ENCODE peak calls at places on chromosome 16, in four cellular contexts. One of them, this sample, is unnamed.

GRCh38 chr16:81651758-81652718 is 127.1 kb upstream of the PLCG2 start:
- DNase-seq in kidney: no peak
- DNase-seq in upper lobe of left lung: no peak
- DNase-seq in left ventricle myocardium inferior: no peak
- DNase-seq in this sample: no peak

GRCh38 chr16:54050281-54051210 is 236.0 kb downstream of the IRX3 start:
- DNase-seq in kidney: no peak
- DNase-seq in left ventricle myocardium inferior: no peak
- DNase-seq in upper lobe of left lung: no peak
- DNase-seq in this sample: peak; percentile 39

GRCh38 chr16:87581867-87582220 is 20.5 kb upstream of the JPH3 start:
- DNase-seq in upper lobe of left lung: peak; percentile 35
- DNase-seq in left ventricle myocardium inferior: peak; percentile 68
- DNase-seq in kidney: peak; percentile 92
- DNase-seq in this sample: peak; percentile 91

GRCh38 chr16:81273223-81273940 is 34.9 kb downstream of the BCO1 start:
- DNase-seq in kidney: peak; percentile 35
- DNase-seq in left ventricle myocardium inferior: no peak
- DNase-seq in upper lobe of left lung: no peak
- DNase-seq in this sample: no peak

GRCh38 chr16:86563489-86564345 is 2.9 kb upstream of the FOXC2 start:
- DNase-seq in upper lobe of left lung: peak; percentile 92
- DNase-seq in left ventricle myocardium inferior: peak; percentile 86
- DNase-seq in kidney: peak; percentile 93
- DNase-seq in this sample: no peak

GRCh38 chr16:47644166-47644565 is 183.0 kb downstream of the PHKB start:
- DNase-seq in left ventricle myocardium inferior: no peak
- DNase-seq in kidney: no peak
- DNase-seq in upper lobe of left lung: no peak
- DNase-seq in this sample: peak; percentile 43

GRCh38 chr16:86050591-86051375 is 151.8 kb downstream of the IRF8 start:
- DNase-seq in left ventricle myocardium inferior: no peak
- DNase-seq in kidney: peak; percentile 35
- DNase-seq in upper lobe of left lung: no peak
- DNase-seq in this sample: no peak

GRCh38 chr16:49604602-49605001 is 231.0 kb downstream of the C16orf78 start:
- DNase-seq in left ventricle myocardium inferior: no peak
- DNase-seq in upper lobe of left lung: no peak
- DNase-seq in kidney: no peak
- DNase-seq in this sample: no peak

GRCh38 chr16:35302859-35303258 is 1843.4 kb downstream of the TP53TG3F start:
- DNase-seq in left ventricle myocardium inferior: no peak
- DNase-seq in upper lobe of left lung: no peak
- DNase-seq in kidney: no peak
- DNase-seq in this sample: no peak

GRCh38 chr16:86668136-86668535 is 89.8 kb downstream of the FOXL1 start:
- DNase-seq in left ventricle myocardium inferior: no peak
- DNase-seq in kidney: no peak
- DNase-seq in upper lobe of left lung: no peak
- DNase-seq in this sample: no peak

GRCh38 chr16:13999071-13999894 is 71.8 kb upstream of the MRTFB start:
- DNase-seq in left ventricle myocardium inferior: no peak
- DNase-seq in kidney: no peak
- DNase-seq in upper lobe of left lung: no peak
- DNase-seq in this sample: no peak

GRCh38 chr16:71557299-71557698 is 19.6 kb downstream of the TAT start:
- DNase-seq in left ventricle myocardium inferior: no peak
- DNase-seq in upper lobe of left lung: no peak
- DNase-seq in kidney: no peak
- DNase-seq in this sample: no peak

GRCh38 chr16:66458853-66459252 is 31.8 kb downstream of the BEAN1 start:
- DNase-seq in kidney: no peak
- DNase-seq in upper lobe of left lung: no peak
- DNase-seq in left ventricle myocardium inferior: no peak
- DNase-seq in this sample: no peak

GRCh38 chr16:82094942-82095540 is 60.0 kb downstream of the HSD17B2 start:
- DNase-seq in kidney: no peak
- DNase-seq in left ventricle myocardium inferior: no peak
- DNase-seq in upper lobe of left lung: no peak
- DNase-seq in this sample: no peak

GRCh38 chr16:46746821-46747776 is 1.0 kb downstream of the MYLK3 start:
- DNase-seq in kidney: no peak
- DNase-seq in left ventricle myocardium inferior: peak; percentile 61
- DNase-seq in upper lobe of left lung: no peak
- DNase-seq in this sample: no peak

GRCh38 chr16:19386555-19386954 is 31.1 kb upstream of the TMC5 start:
- DNase-seq in kidney: no peak
- DNase-seq in upper lobe of left lung: no peak
- DNase-seq in left ventricle myocardium inferior: no peak
- DNase-seq in this sample: no peak

GRCh38 chr16:51919736-51920135 is 627.2 kb downstream of the TOX3 start:
- DNase-seq in kidney: no peak
- DNase-seq in upper lobe of left lung: no peak
- DNase-seq in left ventricle myocardium inferior: no peak
- DNase-seq in this sample: no peak

GRCh38 chr16:10616744-10617640 is 36.6 kb upstream of the EMP2 start:
- DNase-seq in upper lobe of left lung: peak; percentile 88
- DNase-seq in left ventricle myocardium inferior: peak; percentile 74
- DNase-seq in kidney: peak; percentile 79
- DNase-seq in this sample: no peak

GRCh38 chr16:84080813-84081212 is 35.9 kb downstream of the MBTPS1 start:
- DNase-seq in upper lobe of left lung: no peak
- DNase-seq in left ventricle myocardium inferior: no peak
- DNase-seq in kidney: no peak
- DNase-seq in this sample: no peak

GRCh38 chr16:54847207-54847606 is 83.5 kb upstream of the IRX5 start:
- DNase-seq in kidney: no peak
- DNase-seq in left ventricle myocardium inferior: no peak
- DNase-seq in upper lobe of left lung: no peak
- DNase-seq in this sample: no peak

GRCh38 chr16:87698241-87698640 is 67.5 kb downstream of the KLHDC4 start:
- DNase-seq in kidney: no peak
- DNase-seq in upper lobe of left lung: no peak
- DNase-seq in left ventricle myocardium inferior: no peak
- DNase-seq in this sample: no peak

GRCh38 chr16:50467943-50468748 is 80.0 kb upstream of the NKD1 start:
- DNase-seq in upper lobe of left lung: peak; percentile 20
- DNase-seq in left ventricle myocardium inferior: no peak
- DNase-seq in kidney: no peak
- DNase-seq in this sample: no peak

GRCh38 chr16:50305441-50306061 is 39.2 kb downstream of the ADCY7 start:
- DNase-seq in upper lobe of left lung: peak; percentile 18
- DNase-seq in kidney: peak; percentile 53
- DNase-seq in left ventricle myocardium inferior: no peak
- DNase-seq in this sample: no peak

GRCh38 chr16:78353610-78354009 is 254.2 kb downstream of the WWOX start:
- DNase-seq in kidney: no peak
- DNase-seq in left ventricle myocardium inferior: no peak
- DNase-seq in upper lobe of left lung: no peak
- DNase-seq in this sample: no peak

GRCh38 chr16:4538067-4538385 is 547 bp downstream of the CDIP1 start:
- DNase-seq in kidney: no peak
- DNase-seq in upper lobe of left lung: no peak
- DNase-seq in left ventricle myocardium inferior: no peak
- DNase-seq in this sample: no peak

GRCh38 chr16:64964126-64964540 is 157.7 kb downstream of the CDH11 start:
- DNase-seq in left ventricle myocardium inferior: no peak
- DNase-seq in kidney: no peak
- DNase-seq in upper lobe of left lung: no peak
- DNase-seq in this sample: no peak

GRCh38 chr16:82544378-82544777 is 82.4 kb upstream of the CDH13 start:
- DNase-seq in kidney: no peak
- DNase-seq in upper lobe of left lung: no peak
- DNase-seq in left ventricle myocardium inferior: no peak
- DNase-seq in this sample: no peak

GRCh38 chr16:53509906-53510703 is 7.1 kb upstream of the AKTIP start:
- DNase-seq in left ventricle myocardium inferior: peak; percentile 68
- DNase-seq in kidney: peak; percentile 86
- DNase-seq in upper lobe of left lung: peak; percentile 83
- DNase-seq in this sample: no peak

GRCh38 chr16:84286568-84287220 is 8.0 kb upstream of the WFDC1 start:
- DNase-seq in upper lobe of left lung: peak; percentile 75
- DNase-seq in kidney: peak; percentile 96
- DNase-seq in left ventricle myocardium inferior: peak; percentile 83
- DNase-seq in this sample: no peak

GRCh38 chr16:11440657-11441012 is 95.4 kb downstream of the RMI2 start:
- DNase-seq in kidney: no peak
- DNase-seq in left ventricle myocardium inferior: no peak
- DNase-seq in upper lobe of left lung: no peak
- DNase-seq in this sample: no peak

GRCh38 chr16:14056970-14057369 is 14.1 kb upstream of the MRTFB start:
- DNase-seq in left ventricle myocardium inferior: no peak
- DNase-seq in kidney: no peak
- DNase-seq in upper lobe of left lung: no peak
- DNase-seq in this sample: no peak

GRCh38 chr16:82634955-82635610 is 8.3 kb downstream of the CDH13 start:
- DNase-seq in upper lobe of left lung: no peak
- DNase-seq in left ventricle myocardium inferior: no peak
- DNase-seq in kidney: no peak
- DNase-seq in this sample: no peak

GRCh38 chr16:68382296-68382718 is 66.0 kb downstream of the SMPD3 start:
- DNase-seq in kidney: peak; percentile 60
- DNase-seq in left ventricle myocardium inferior: no peak
- DNase-seq in upper lobe of left lung: no peak
- DNase-seq in this sample: no peak

GRCh38 chr16:87463722-87464690 is 28.8 kb downstream of the ZCCHC14 start:
- DNase-seq in upper lobe of left lung: peak; percentile 70
- DNase-seq in kidney: no peak
- DNase-seq in left ventricle myocardium inferior: no peak
- DNase-seq in this sample: peak; percentile 29

GRCh38 chr16:16050106-16050505 is 100.7 kb downstream of the ABCC1 start:
- DNase-seq in left ventricle myocardium inferior: no peak
- DNase-seq in upper lobe of left lung: no peak
- DNase-seq in kidney: no peak
- DNase-seq in this sample: no peak

GRCh38 chr16:74298104-74298503 is 1.5 kb downstream of the PSMD7 start:
- DNase-seq in upper lobe of left lung: no peak
- DNase-seq in kidney: no peak
- DNase-seq in left ventricle myocardium inferior: no peak
- DNase-seq in this sample: no peak
- H3K4me3 ChIP-seq in upper lobe of left lung: peak overlapping the region; percentile 76
- H3K4me3 ChIP-seq in kidney: peak overlapping the region; percentile 93
- H3K4me3 ChIP-seq in left ventricle myocardium inferior: peak overlapping the region; percentile 82
- H3K4me3 ChIP-seq in this sample: peak overlapping the region; percentile 88

GRCh38 chr16:57694556-57695377 is at the start of gene DRC7:
- DNase-seq in kidney: no peak
- DNase-seq in upper lobe of left lung: peak; percentile 59
- DNase-seq in left ventricle myocardium inferior: no peak
- DNase-seq in this sample: no peak
- H3K4me3 ChIP-seq in kidney: peak within 1 kb of the TSS; percentile 35
- H3K4me3 ChIP-seq in upper lobe of left lung: peak within 1 kb of the TSS; percentile 17
- H3K4me3 ChIP-seq in left ventricle myocardium inferior: peak within 1 kb of the TSS; percentile 27
- H3K4me3 ChIP-seq in this sample: no peak within 1 kb of the TSS

GRCh38 chr16:89361756-89362155 is 128.6 kb downstream of the ANKRD11 start:
- DNase-seq in left ventricle myocardium inferior: no peak
- DNase-seq in upper lobe of left lung: no peak
- DNase-seq in kidney: peak; percentile 38
- DNase-seq in this sample: no peak
- H3K4me3 ChIP-seq in left ventricle myocardium inferior: no peak overlapping the region
- H3K4me3 ChIP-seq in upper lobe of left lung: no peak overlapping the region
- H3K4me3 ChIP-seq in kidney: no peak overlapping the region
- H3K4me3 ChIP-seq in this sample: no peak overlapping the region

GRCh38 chr16:1828645-1829410 is 1.8 kb downstream of the FAHD1 start:
- DNase-seq in left ventricle myocardium inferior: no peak
- DNase-seq in kidney: no peak
- DNase-seq in upper lobe of left lung: no peak
- DNase-seq in this sample: no peak
- H3K4me3 ChIP-seq in left ventricle myocardium inferior: peak overlapping the region; percentile 99
- H3K4me3 ChIP-seq in kidney: peak overlapping the region; percentile 100
- H3K4me3 ChIP-seq in upper lobe of left lung: no peak overlapping the region
- H3K4me3 ChIP-seq in this sample: no peak overlapping the region

DNA sequence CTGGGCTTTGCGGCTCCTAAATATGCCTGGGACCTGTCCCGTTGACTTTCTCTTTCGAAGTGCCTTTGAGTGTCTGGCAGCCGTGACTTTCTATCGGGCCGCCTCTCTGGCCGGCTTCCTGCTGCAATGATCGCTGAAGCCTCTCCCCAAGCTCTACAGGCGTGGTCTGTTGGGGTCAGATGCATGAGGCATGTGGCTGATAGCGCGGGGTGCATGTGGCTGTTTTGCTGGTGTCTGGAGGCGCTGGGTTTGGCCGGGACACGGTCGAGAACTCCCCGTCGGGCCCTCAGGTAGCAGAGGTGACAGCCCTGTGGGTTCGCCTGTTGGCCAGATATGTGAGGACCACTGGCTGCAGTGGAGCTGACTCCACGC is 38.4 kb downstream of the SOX8 start:
- DNase-seq in upper lobe of left lung: no peak
- DNase-seq in kidney: no peak
- DNase-seq in left ventricle myocardium inferior: peak; percentile 37
- DNase-seq in this sample: no peak
- H3K4me3 ChIP-seq in upper lobe of left lung: peak overlapping the region; percentile 22
- H3K4me3 ChIP-seq in kidney: no peak overlapping the region
- H3K4me3 ChIP-seq in left ventricle myocardium inferior: peak overlapping the region; percentile 61
- H3K4me3 ChIP-seq in this sample: peak overlapping the region; percentile 31

DNA sequence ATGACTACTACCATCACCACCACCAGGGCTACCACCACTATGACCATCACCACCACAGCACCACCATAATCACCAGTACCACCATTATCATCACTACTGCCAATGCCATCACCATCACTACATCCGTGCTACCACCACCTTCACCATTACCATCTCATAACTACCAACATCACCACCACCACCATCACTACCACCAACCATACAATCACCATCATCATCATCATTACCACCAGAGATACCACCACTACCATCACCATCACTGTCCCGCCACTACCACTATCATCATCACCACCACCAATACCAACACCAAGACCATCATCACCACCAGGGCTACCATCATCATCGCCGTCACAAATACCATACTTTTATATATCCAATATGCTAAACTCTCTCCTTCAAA is 369.6 kb upstream of the DYNLRB2 start:
- DNase-seq in left ventricle myocardium inferior: no peak
- DNase-seq in kidney: no peak
- DNase-seq in upper lobe of left lung: no peak
- DNase-seq in this sample: no peak
- H3K4me3 ChIP-seq in left ventricle myocardium inferior: no peak overlapping the region
- H3K4me3 ChIP-seq in kidney: no peak overlapping the region
- H3K4me3 ChIP-seq in upper lobe of left lung: no peak overlapping the region
- H3K4me3 ChIP-seq in this sample: no peak overlapping the region

GRCh38 chr16:58128181-58128631 is 975 bp downstream of the CFAP20 start:
- DNase-seq in left ventricle myocardium inferior: no peak
- DNase-seq in upper lobe of left lung: no peak
- DNase-seq in kidney: no peak
- DNase-seq in this sample: no peak
- H3K4me3 ChIP-seq in left ventricle myocardium inferior: peak overlapping the region; percentile 97
- H3K4me3 ChIP-seq in upper lobe of left lung: peak overlapping the region; percentile 93
- H3K4me3 ChIP-seq in kidney: peak overlapping the region; percentile 88
- H3K4me3 ChIP-seq in this sample: peak overlapping the region; percentile 83